ENCODE peak calls at places on chromosomes 3 and 15, in six cellular contexts. One of them, this sample, is unnamed.

GRCh38 chr3:135125171-135125801 is 330.2 kb downstream of the EPHB1 start:
- DNase-seq in upper lobe of left lung: no peak
- DNase-seq in GM12864: no peak
- DNase-seq in A549: no peak
- DNase-seq in fibroblast of mammary gland: peak
- DNase-seq in fibroblast of the aortic adventitia: peak
- DNase-seq in this sample: no peak

GRCh38 chr3:89440351-89440750 is 332.9 kb downstream of the EPHA3 start:
- DNase-seq in fibroblast of the aortic adventitia: no peak
- DNase-seq in GM12864: no peak
- DNase-seq in fibroblast of mammary gland: no peak
- DNase-seq in upper lobe of left lung: no peak
- DNase-seq in A549: no peak
- DNase-seq in this sample: no peak

GRCh38 chr3:65436580-65436979 is 602.1 kb downstream of the MAGI1 start:
- DNase-seq in fibroblast of mammary gland: peak
- DNase-seq in GM12864: no peak
- DNase-seq in fibroblast of the aortic adventitia: no peak
- DNase-seq in upper lobe of left lung: no peak
- DNase-seq in A549: no peak
- DNase-seq in this sample: no peak

GRCh38 chr3:177220136-177220974 is 23.1 kb upstream of the TBL1XR1 start:
- DNase-seq in A549: no peak
- DNase-seq in fibroblast of mammary gland: no peak
- DNase-seq in upper lobe of left lung: no peak
- DNase-seq in GM12864: no peak
- DNase-seq in fibroblast of the aortic adventitia: peak
- DNase-seq in this sample: no peak

GRCh38 chr3:126056681-126057546 is 27.0 kb downstream of the SLC41A3 start:
- DNase-seq in A549: no peak
- DNase-seq in GM12864: no peak
- DNase-seq in fibroblast of mammary gland: peak
- DNase-seq in fibroblast of the aortic adventitia: no peak
- DNase-seq in upper lobe of left lung: peak
- DNase-seq in this sample: no peak

GRCh38 chr15:28994142-28994829 is 108.5 kb downstream of the APBA2 start:
- DNase-seq in fibroblast of the aortic adventitia: no peak
- DNase-seq in A549: no peak
- DNase-seq in fibroblast of mammary gland: no peak
- DNase-seq in upper lobe of left lung: no peak
- DNase-seq in GM12864: no peak
- DNase-seq in this sample: no peak

GRCh38 chr3:104604326-104605010 is 762.2 kb upstream of the ALCAM start:
- DNase-seq in fibroblast of mammary gland: peak
- DNase-seq in fibroblast of the aortic adventitia: peak
- DNase-seq in GM12864: no peak
- DNase-seq in A549: no peak
- DNase-seq in upper lobe of left lung: no peak
- DNase-seq in this sample: no peak

GRCh38 chr3:187742351-187743171 is 2.7 kb downstream of the BCL6 start:
- DNase-seq in upper lobe of left lung: peak
- DNase-seq in GM12864: no peak
- DNase-seq in fibroblast of the aortic adventitia: peak
- DNase-seq in A549: no peak
- DNase-seq in fibroblast of mammary gland: peak
- DNase-seq in this sample: no peak

GRCh38 chr3:51002495-51002894 is 327.8 kb downstream of the DOCK3 start:
- DNase-seq in fibroblast of mammary gland: no peak
- DNase-seq in upper lobe of left lung: no peak
- DNase-seq in A549: no peak
- DNase-seq in GM12864: no peak
- DNase-seq in fibroblast of the aortic adventitia: no peak
- DNase-seq in this sample: no peak
- H3K4me3 ChIP-seq in fibroblast of mammary gland: no peak
- H3K4me3 ChIP-seq in upper lobe of left lung: no peak
- H3K4me3 ChIP-seq in A549: no peak
- H3K4me3 ChIP-seq in GM12864: no peak
- H3K4me3 ChIP-seq in fibroblast of the aortic adventitia: no peak
- H3K4me3 ChIP-seq in this sample: no peak

DNA sequence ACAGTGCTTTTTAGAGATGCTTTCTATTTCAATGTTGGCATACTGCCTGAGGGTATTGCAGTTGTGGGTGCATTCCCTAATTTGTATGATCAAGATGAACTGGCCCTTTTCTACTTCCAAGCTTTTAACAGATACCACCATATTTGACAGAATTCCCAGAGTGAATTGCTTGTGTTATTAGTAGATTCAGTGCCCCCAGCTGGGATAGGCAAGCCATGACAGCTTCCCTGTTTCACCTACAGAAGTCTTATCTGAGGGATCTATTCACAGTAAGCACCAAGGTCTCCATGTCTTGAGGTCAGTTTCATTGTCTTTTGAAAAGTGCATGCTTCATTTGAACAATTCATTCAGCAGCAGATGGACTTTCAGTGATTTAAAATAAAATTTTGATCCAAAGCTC is 68.8 kb upstream of the GOLGA6B start:
- DNase-seq in upper lobe of left lung: no peak
- DNase-seq in fibroblast of the aortic adventitia: peak
- DNase-seq in GM12864: no peak
- DNase-seq in fibroblast of mammary gland: peak
- DNase-seq in A549: no peak
- DNase-seq in this sample: no peak
- TF ChIP-seq CTCF in upper lobe of left lung: no peak
- TF ChIP-seq CTCF in fibroblast of the aortic adventitia: peak
- TF ChIP-seq CTCF in GM12864: no peak
- TF ChIP-seq CTCF in fibroblast of mammary gland: peak
- TF ChIP-seq CTCF in A549: no peak
- TF ChIP-seq CTCF in this sample: no peak

GRCh38 chr3:129002573-129003569 is 1.8 kb downstream of the EFCC1 start:
- DNase-seq in GM12864: no peak
- DNase-seq in upper lobe of left lung: no peak
- DNase-seq in A549: no peak
- DNase-seq in fibroblast of the aortic adventitia: no peak
- DNase-seq in fibroblast of mammary gland: no peak
- DNase-seq in this sample: no peak

GRCh38 chr3:129001101-129001816 is at the start of gene EFCC1:
- DNase-seq in fibroblast of the aortic adventitia: no peak
- DNase-seq in GM12864: no peak
- DNase-seq in upper lobe of left lung: peak
- DNase-seq in fibroblast of mammary gland: no peak
- DNase-seq in A549: no peak
- DNase-seq in this sample: no peak

GRCh38 chr3:129003578-129004112 is 2.5 kb downstream of the EFCC1 start:
- DNase-seq in upper lobe of left lung: peak
- DNase-seq in GM12864: no peak
- DNase-seq in fibroblast of mammary gland: no peak
- DNase-seq in fibroblast of the aortic adventitia: no peak
- DNase-seq in A549: no peak
- DNase-seq in this sample: no peak

GRCh38 chr3:129000742-129001100 is 383 bp upstream of the EFCC1 start:
- DNase-seq in upper lobe of left lung: no peak
- DNase-seq in A549: no peak
- DNase-seq in fibroblast of mammary gland: no peak
- DNase-seq in fibroblast of the aortic adventitia: no peak
- DNase-seq in GM12864: no peak
- DNase-seq in this sample: no peak

DNA sequence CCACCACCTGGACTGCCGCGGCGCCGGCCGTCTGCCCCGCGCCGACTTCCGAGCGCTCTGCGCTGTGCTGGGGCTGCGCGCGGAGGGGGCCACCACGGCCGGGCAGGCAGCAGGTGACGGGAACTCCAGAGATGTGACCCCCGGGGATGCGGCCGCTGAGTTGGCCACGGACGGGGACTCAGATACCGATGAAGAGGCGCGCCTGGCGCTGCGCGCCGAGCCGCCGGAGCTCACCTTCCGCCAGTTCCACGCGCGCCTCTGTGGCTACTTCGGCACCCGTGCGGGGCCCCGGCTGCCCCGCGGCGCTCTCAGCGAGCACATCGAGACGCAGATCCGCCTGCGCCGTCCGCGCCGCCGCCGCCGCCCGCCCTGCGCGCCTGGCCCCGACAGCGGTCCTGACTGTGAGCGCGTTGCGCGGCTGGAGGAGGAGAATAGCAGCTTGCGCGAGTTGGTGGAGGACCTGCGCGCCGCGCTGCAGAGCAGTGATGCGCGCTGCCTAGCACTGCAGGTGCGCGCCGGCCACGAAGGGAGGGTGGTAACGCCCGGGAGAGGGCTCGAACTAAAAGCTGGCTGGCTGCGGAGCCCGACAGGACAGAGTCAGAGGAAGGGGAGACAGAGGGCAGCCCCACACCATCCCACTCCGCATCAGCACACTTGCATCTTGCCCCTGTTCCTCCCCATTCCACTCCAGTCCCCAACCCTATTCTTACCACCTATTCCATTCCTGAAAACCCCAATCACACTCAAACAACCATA is 891 bp downstream of the EFCC1 start:
- DNase-seq in GM12864: no peak
- DNase-seq in upper lobe of left lung: peak
- DNase-seq in A549: no peak
- DNase-seq in fibroblast of the aortic adventitia: no peak
- DNase-seq in fibroblast of mammary gland: no peak
- DNase-seq in this sample: no peak
- H3K4me3 ChIP-seq in GM12864: no peak
- H3K4me3 ChIP-seq in upper lobe of left lung: peak
- H3K4me3 ChIP-seq in A549: peak
- H3K4me3 ChIP-seq in fibroblast of the aortic adventitia: no peak
- H3K4me3 ChIP-seq in fibroblast of mammary gland: no peak
- H3K4me3 ChIP-seq in this sample: peak

GRCh38 chr3:72892870-72893269 is 5.0 kb downstream of the GXYLT2 start:
- DNase-seq in fibroblast of the aortic adventitia: peak
- DNase-seq in GM12864: no peak
- DNase-seq in upper lobe of left lung: no peak
- DNase-seq in fibroblast of mammary gland: peak
- DNase-seq in A549: no peak
- DNase-seq in this sample: no peak
- TF ChIP-seq CTCF in fibroblast of the aortic adventitia: peak
- TF ChIP-seq CTCF in GM12864: peak
- TF ChIP-seq CTCF in upper lobe of left lung: no peak
- TF ChIP-seq CTCF in fibroblast of mammary gland: peak
- TF ChIP-seq CTCF in A549: peak
- TF ChIP-seq CTCF in this sample: no peak

DNA sequence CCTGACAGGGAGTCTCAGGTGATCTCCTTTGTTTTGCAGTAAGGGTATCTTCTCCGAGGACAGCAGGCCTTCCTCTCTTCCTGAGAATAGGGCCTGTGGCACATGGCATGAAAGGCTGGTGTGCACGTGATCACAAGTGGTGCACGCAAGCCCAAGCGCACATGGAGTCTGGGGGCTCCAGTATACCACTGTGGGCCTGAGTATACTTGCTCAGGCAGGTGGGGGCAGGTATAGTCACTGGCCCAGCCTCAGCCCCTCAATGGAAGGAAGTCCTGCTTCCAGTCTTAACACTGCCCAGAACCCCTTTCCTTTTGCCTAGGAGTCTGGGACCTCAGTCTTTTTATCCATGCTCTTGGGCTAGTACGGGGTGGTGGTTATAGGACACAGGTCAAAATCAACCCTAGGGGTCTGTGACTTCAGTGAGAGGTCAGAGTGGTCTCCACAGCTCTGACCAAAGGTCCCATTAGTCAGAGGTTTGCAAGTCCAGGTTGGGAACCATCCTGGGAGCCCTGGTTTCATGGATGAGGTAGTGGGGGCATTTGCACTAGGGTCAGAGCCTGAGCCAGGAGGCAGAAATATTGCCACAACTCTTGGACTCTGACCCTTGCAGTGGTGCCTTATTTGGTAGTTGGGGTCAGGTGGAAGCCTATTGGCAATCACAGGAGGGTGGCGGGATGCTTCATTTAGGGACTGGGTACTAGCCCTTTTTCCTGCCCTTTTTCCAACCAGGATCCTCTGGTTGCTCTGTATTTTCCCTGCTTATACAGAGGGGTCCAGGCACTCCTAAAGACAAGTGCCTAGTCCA is 823 bp upstream of the CCDC71 start:
- DNase-seq in A549: no peak
- DNase-seq in fibroblast of mammary gland: no peak
- DNase-seq in fibroblast of the aortic adventitia: no peak
- DNase-seq in upper lobe of left lung: no peak
- DNase-seq in GM12864: no peak
- DNase-seq in this sample: no peak
- H3K4me3 ChIP-seq in A549: peak
- H3K4me3 ChIP-seq in fibroblast of mammary gland: peak
- H3K4me3 ChIP-seq in fibroblast of the aortic adventitia: peak
- H3K4me3 ChIP-seq in upper lobe of left lung: no peak
- H3K4me3 ChIP-seq in GM12864: peak
- H3K4me3 ChIP-seq in this sample: peak

DNA sequence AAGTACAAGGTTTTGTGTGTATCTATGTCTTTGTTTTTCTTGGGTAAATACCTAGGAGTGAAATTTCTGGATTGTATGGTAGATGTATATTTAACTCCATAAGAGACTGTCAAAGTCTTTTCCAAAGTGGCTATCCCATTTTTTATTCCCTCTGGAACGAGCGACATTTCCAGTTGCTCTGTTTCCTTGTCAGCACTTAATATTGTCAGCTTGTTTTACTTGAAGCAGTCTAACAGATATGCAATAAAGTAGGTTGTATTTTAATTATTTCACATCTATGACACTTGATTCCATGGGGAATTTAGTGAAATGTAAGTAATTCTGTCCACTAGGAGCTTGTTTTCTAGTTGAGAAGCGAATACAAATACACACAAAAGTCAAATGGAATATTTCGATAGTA is 18.5 kb upstream of the BNIP2 start:
- DNase-seq in upper lobe of left lung: no peak
- DNase-seq in fibroblast of mammary gland: no peak
- DNase-seq in fibroblast of the aortic adventitia: no peak
- DNase-seq in GM12864: no peak
- DNase-seq in A549: no peak
- DNase-seq in this sample: no peak
- TF ChIP-seq CTCF in upper lobe of left lung: no peak
- TF ChIP-seq CTCF in fibroblast of mammary gland: no peak
- TF ChIP-seq CTCF in fibroblast of the aortic adventitia: no peak
- TF ChIP-seq CTCF in GM12864: no peak
- TF ChIP-seq CTCF in A549: no peak
- TF ChIP-seq CTCF in this sample: no peak